ENCODE peak calls at places on chromosomes 7 and 10, in six cellular contexts. E is CD8-positive, alpha-beta T cell; N is neuronal stem cell; X is OCI-LY7; S is brain microvascular endothelial cell; C is bronchial epithelial cell. Y is an unnamed sample. For H3K36me3, the result is how much of the 10 kb centered on the place peaks cover.

GRCh38 chr10:92123031-92123450 is 167.8 kb downstream of the CPEB3 start:
- DNase-seq in E (no peak), N (no peak), X (no peak), S (no peak), C (peak), Y (no peak)

GRCh38 chr7:16233519-16233918 is 187.8 kb downstream of the CRPPA start:
- DNase-seq in E (no peak), N (no peak), X (no peak), S (no peak), C (no peak), Y (no peak)

GRCh38 chr7:106283831-106284515 is 810 bp downstream of the NAMPT start:
- DNase-seq in E (peak), N (peak), X (peak), S (peak), C (peak), Y (no peak)

GRCh38 chr10:117161386-117162033 is 23.4 kb upstream of the VAX1 start:
- DNase-seq in E (no peak), N (no peak), X (no peak), S (no peak), C (no peak), Y (no peak)

GRCh38 chr7:151735186-151735853 is 141.6 kb downstream of the PRKAG2 start:
- DNase-seq in E (no peak), N (no peak), X (no peak), S (no peak), C (no peak), Y (no peak)

GRCh38 chr10:72425133-72425532 is 70.4 kb upstream of the DNAJB12 start:
- DNase-seq in E (no peak), N (no peak), X (no peak), S (no peak), C (no peak), Y (no peak)

GRCh38 chr7:55203300-55203699 is 161.8 kb upstream of the LANCL2 start:
- DNase-seq in E (no peak), N (no peak), X (no peak), S (no peak), C (no peak), Y (no peak)

GRCh38 chr7:77550586-77550985 is 13.5 kb downstream of the PTPN12 start:
- DNase-seq in E (no peak), N (no peak), X (no peak), S (no peak), C (no peak), Y (no peak)

GRCh38 chr10:56646712-56647111 is 285.7 kb upstream of the ZWINT start:
- DNase-seq in E (no peak), N (no peak), X (no peak), S (no peak), C (no peak), Y (no peak)

GRCh38 chr10:117168135-117168674 is 29.1 kb upstream of the KCNK18 start:
- DNase-seq in E (peak), N (peak), X (peak), S (no peak), C (no peak), Y (no peak)

GRCh38 chr10:33735463-33735862 is 401.0 kb upstream of the NRP1 start:
- DNase-seq in E (no peak), N (no peak), X (no peak), S (no peak), C (peak), Y (no peak)

GRCh38 chr10:30435068-30435422 is 1.1 kb downstream of the MAP3K8 start:
- DNase-seq in E (no peak), N (no peak), X (no peak), S (peak), C (no peak), Y (no peak)

GRCh38 chr7:107643407-107643806 is 17.2 kb upstream of the SLC26A4 start:
- DNase-seq in E (no peak), N (no peak), X (no peak), S (peak), C (peak), Y (no peak)

GRCh38 chr10:100245484-100246220 is 16.3 kb upstream of the CHUK start:
- DNase-seq in E (no peak), N (no peak), X (no peak), S (peak), C (no peak), Y (no peak)

GRCh38 chr10:100238429-100238828 is 9.0 kb upstream of the CHUK start:
- DNase-seq in E (no peak), N (no peak), X (no peak), S (no peak), C (no peak), Y (no peak)

GRCh38 chr10:100239851-100240250 is 10.5 kb upstream of the CHUK start:
- DNase-seq in E (no peak), N (no peak), X (no peak), S (no peak), C (no peak), Y (no peak)
- H3K36me3 ChIP-seq in E (half or more), N (under half), X (half or more), S (under half), C (under half), Y (under half)

DNA sequence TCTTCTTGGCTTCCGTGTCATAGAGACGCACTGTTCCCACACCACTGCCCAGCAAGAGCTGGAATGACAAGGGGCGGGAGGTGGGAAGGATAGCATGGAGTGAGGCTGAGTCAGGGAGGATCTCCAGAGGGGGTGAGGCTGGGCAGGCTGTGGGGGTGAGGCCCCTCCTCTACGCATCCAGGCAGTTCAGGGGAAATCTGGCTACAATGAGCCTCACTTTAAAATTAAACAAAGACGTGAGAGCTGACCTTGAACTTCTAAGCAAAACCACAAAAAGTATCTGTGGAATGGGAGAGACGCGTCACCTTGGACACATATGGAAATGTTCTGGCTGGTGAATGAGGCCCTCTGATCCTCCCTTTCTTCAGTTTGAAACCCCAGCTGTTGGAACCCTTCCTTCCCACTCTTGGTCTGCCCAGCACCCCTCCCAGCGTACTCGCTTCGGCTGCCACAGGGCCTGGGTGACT is 17.7 kb downstream of the WDR91 start:
- DNase-seq in E (no peak), N (no peak), X (no peak), S (peak), C (peak), Y (no peak)
- H3K36me3 ChIP-seq in E (under half), N (under half), X (under half), S (under half), C (under half), Y (under half)

GRCh38 chr7:21915140-21915539 is 30.6 kb downstream of the CDCA7L start:
- DNase-seq in E (no peak), N (no peak), X (no peak), S (no peak), C (no peak), Y (no peak)
- H3K36me3 ChIP-seq in E (under half), N (under half), X (half or more), S (under half), C (under half), Y (under half)

DNA sequence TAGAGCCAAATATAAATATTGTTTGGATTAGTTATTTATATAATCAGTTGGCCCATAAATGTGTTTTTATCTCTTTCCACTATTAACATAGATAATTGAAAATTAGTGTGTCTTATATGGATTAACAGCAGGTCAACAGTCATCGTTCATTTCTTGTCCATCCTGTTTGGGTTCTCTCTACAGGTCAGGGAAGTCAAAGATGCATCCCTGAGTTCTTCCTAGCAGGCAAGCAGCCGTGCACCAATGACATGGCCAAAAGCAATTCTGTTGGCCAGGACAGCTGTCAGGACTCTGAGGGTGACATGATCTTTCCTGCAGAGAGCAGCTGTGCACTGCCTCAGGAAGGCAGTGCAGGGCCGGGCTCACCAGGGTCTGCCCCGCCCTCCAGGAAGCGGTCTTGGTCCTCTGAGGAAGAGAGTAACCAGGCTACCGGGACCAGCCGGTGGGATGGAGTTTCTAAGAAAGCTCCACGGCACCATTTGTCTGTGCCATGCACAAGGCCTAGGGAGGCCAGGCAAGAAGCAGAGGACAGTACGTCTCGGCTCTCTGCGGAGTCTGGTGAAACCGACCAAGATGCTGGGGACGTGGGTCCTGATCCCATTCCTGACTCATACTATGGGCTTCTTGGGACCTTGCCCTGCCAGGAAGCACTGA is 15.9 kb downstream of the FBH1 start:
- DNase-seq in E (no peak), N (no peak), X (no peak), S (no peak), C (no peak), Y (no peak)
- H3K36me3 ChIP-seq in E (under half), N (under half), X (under half), S (under half), C (under half), Y (under half)

GRCh38 chr7:138515001-138515528 is 55.0 kb downstream of the TRIM24 start:
- DNase-seq in E (no peak), N (no peak), X (peak), S (no peak), C (no peak), Y (no peak)

GRCh38 chr7:138512885-138513284 is 52.8 kb downstream of the TRIM24 start:
- DNase-seq in E (no peak), N (no peak), X (no peak), S (no peak), C (no peak), Y (no peak)

GRCh38 chr7:138512092-138512858 is 52.2 kb downstream of the TRIM24 start:
- DNase-seq in E (no peak), N (no peak), X (no peak), S (no peak), C (no peak), Y (no peak)

GRCh38 chr7:138513344-138513871 is 53.3 kb downstream of the TRIM24 start:
- DNase-seq in E (no peak), N (no peak), X (no peak), S (no peak), C (no peak), Y (no peak)

DNA sequence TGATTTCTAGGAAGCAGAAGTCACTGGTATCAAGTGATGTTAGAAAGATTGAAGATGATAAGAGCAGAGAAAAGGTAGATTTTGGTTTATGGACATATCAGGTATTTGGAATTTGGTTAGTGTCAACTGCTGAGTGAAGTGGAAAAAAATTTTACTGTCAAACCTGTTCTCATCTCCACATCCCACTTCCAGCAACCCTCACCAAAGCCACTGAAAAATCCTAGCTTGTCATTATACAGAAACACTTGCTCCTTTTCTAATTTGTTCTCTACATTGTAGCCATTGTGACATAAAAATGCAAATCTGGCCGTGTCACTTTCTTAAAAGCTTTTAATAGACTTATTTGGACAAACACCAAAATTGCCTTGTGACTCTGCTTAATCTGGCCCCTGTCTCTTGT is 54.0 kb downstream of the TRIM24 start:
- DNase-seq in E (no peak), N (no peak), X (no peak), S (no peak), C (no peak), Y (no peak)
- H3K36me3 ChIP-seq in E (under half), N (under half), X (half or more), S (under half), C (under half), Y (under half)

GRCh38 chr10:119113805-119114732 is 10.2 kb downstream of the DENND10 start:
- DNase-seq in E (no peak), N (no peak), X (no peak), S (peak), C (peak), Y (no peak)
- H3K36me3 ChIP-seq in E (under half), N (under half), X (half or more), S (under half), C (under half), Y (under half)

GRCh38 chr10:11180228-11180627 is 162.6 kb downstream of the CELF2 start:
- DNase-seq in E (peak), N (no peak), X (no peak), S (no peak), C (no peak), Y (no peak)

GRCh38 chr10:11186330-11186729 is 168.7 kb downstream of the CELF2 start:
- DNase-seq in E (no peak), N (no peak), X (no peak), S (no peak), C (no peak), Y (no peak)

GRCh38 chr10:11184093-11184492 is 166.4 kb downstream of the CELF2 start:
- DNase-seq in E (no peak), N (no peak), X (no peak), S (no peak), C (no peak), Y (no peak)

GRCh38 chr10:11181996-11182395 is 164.3 kb downstream of the CELF2 start:
- DNase-seq in E (no peak), N (no peak), X (no peak), S (no peak), C (no peak), Y (no peak)

DNA sequence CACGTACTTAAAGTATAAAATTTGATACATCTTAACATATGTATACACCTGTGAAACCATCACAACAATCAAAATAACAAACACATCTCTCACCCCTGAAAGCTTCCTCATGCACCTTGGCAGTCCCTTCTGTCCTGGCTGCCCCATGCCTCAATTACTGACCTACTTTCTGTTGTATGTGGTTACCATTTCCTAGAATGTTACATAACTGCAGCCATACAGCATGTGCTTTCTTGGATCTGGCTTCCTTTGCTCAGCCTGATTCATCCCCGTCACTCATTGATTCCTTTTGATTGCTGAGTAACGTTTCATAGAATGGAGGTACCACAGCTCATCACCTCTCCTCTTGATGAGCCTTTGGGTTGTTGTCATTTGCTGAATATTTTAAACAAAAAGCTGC is 165.3 kb downstream of the CELF2 start:
- DNase-seq in E (no peak), N (no peak), X (no peak), S (no peak), C (no peak), Y (no peak)
- H3K36me3 ChIP-seq in E (under half), N (under half), X (under half), S (under half), C (under half), Y (under half)

DNA sequence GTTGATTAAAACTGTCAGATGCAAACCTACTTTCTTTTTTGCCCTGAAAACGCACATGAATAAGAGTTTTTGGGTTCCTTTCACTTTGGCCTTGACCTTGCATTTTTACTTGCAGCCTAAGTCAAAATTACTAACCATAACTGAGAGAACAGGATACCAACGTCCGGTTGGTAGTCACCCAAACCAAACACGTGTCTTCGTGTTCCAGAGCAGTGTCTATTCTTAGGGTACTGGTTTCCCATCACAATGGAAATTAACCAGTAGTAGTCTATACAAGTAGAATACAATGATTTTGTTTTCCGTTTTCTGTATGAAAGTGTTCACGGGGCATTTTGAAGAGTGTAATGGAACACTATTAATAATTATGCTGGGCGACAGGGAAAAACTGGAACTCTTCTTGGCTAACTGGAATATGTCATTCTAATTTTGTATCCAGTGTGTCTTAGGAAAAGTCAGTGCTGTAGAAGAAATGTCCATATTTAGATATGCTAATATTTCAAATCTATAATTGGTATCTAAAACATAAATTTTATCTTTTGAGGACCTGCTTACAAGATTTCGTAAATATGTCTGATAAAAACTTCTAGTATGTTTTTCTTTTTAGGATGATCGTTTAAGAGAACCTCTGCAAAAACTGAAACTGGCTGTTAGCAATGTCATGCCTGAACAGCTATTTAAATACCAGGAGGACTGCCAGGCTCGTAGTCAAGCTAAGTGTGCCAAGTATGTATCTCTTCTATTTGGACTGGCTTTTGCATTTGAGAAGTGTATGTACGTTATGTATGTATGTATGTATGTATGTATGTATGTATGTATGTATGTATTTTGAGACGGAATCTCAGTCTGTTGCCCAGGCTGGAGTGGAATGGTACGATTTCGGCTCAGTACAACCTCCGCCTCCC is 40.9 kb downstream of the UBN2 start:
- DNase-seq in E (no peak), N (no peak), X (no peak), S (no peak), C (no peak), Y (no peak)
- H3K36me3 ChIP-seq in E (under half), N (under half), X (half or more), S (under half), C (under half), Y (under half)

Y was measured in SK-N-MC.